ENCODE peak calls at places on chromosomes 13 and 19, in four cellular contexts. V, T, I and K are unnamed samples.

GRCh38 chr19:12983561-12984142 is 11.6 kb upstream of the NFIX start:
- DNase-seq in V (peak; percentile 91), T (peak; percentile 86), I (peak; percentile 85), K (peak; percentile 94)

GRCh38 chr19:964116-964520 is 20.0 kb upstream of the WDR18 start:
- DNase-seq in V (no peak), T (no peak), I (no peak), K (no peak)

GRCh38 chr19:37867831-37868230 is 38.6 kb downstream of the WDR87 start:
- DNase-seq in V (no peak), T (no peak), I (no peak), K (no peak)

GRCh38 chr19:54541712-54542111 is 31.9 kb upstream of the LILRA2 start:
- DNase-seq in V (no peak), T (no peak), I (no peak), K (no peak)

GRCh38 chr13:31827707-31828106 is 88.4 kb downstream of the RXFP2 start:
- DNase-seq in V (no peak), T (no peak), I (no peak), K (no peak)

GRCh38 chr19:54209058-54209747 is 8.5 kb downstream of the RPS9 start:
- DNase-seq in V (no peak), T (no peak), I (no peak), K (peak; percentile 83)

GRCh38 chr19:13315495-13315894 is 165.3 kb downstream of the IER2 start:
- DNase-seq in V (no peak), T (no peak), I (no peak), K (no peak)

GRCh38 chr13:24802074-24802473 is 38.1 kb downstream of the RNF17 start:
- DNase-seq in V (no peak), T (no peak), I (no peak), K (no peak)

GRCh38 chr13:103431880-103432279 is 365.7 kb upstream of the SLC10A2 start:
- DNase-seq in V (no peak), T (no peak), I (no peak), K (no peak)

GRCh38 chr13:31807090-31807541 is 67.8 kb downstream of the RXFP2 start:
- DNase-seq in V (no peak), T (no peak), I (no peak), K (no peak)

GRCh38 chr19:53982056-53982455 is 9.4 kb upstream of the CACNG6 start:
- DNase-seq in V (no peak), T (no peak), I (no peak), K (no peak)

GRCh38 chr13:111007209-111007608 is 92.3 kb upstream of the ANKRD10 start:
- DNase-seq in V (no peak), T (no peak), I (no peak), K (no peak)

GRCh38 chr19:4375164-4375619 is 25.2 kb downstream of the SH3GL1 start:
- DNase-seq in V (peak; percentile 78), T (peak; percentile 71), I (no peak), K (no peak)

GRCh38 chr19:34837262-34837661 is 64.2 kb upstream of the ZNF599 start:
- DNase-seq in V (no peak), T (peak; percentile 25), I (no peak), K (peak; percentile 30)

GRCh38 chr19:13906525-13906904 is 514 bp downstream of the CC2D1A start:
- DNase-seq in V (no peak), T (peak; percentile 63), I (no peak), K (no peak)

GRCh38 chr13:79450110-79450509 is 30.8 kb upstream of the NDFIP2 start:
- DNase-seq in V (no peak), T (no peak), I (no peak), K (no peak)

GRCh38 chr13:110557610-110558305 is 3.8 kb downstream of the RAB20 start:
- DNase-seq in V (peak; percentile 56), T (peak; percentile 76), I (no peak), K (peak; percentile 77)

GRCh38 chr13:94232956-94233355 is 246.5 kb downstream of the DCT start:
- DNase-seq in V (no peak), T (no peak), I (no peak), K (no peak)

GRCh38 chr19:24033962-24034342 is 53.0 kb upstream of the ZNF254 start:
- DNase-seq in V (peak; percentile 75), T (peak; percentile 60), I (peak; percentile 13), K (no peak)

GRCh38 chr19:38266070-38266469 is 1.7 kb downstream of the SPINT2 start:
- DNase-seq in V (no peak), T (no peak), I (no peak), K (no peak)

GRCh38 chr13:46655727-46656180 is 102.8 kb downstream of the LRCH1 start:
- DNase-seq in V (no peak), T (peak; percentile 59), I (no peak), K (no peak)

GRCh38 chr13:39957868-39958676 is 302.6 kb downstream of the COG6 start:
- DNase-seq in V (no peak), T (no peak), I (no peak), K (no peak)

GRCh38 chr13:45073809-45074208 is 46.5 kb upstream of the GTF2F2 start:
- DNase-seq in V (no peak), T (no peak), I (no peak), K (no peak)

GRCh38 chr19:35585844-35586243 is at the start of gene PMIS2:
- DNase-seq in V (no peak), T (no peak), I (no peak), K (no peak)

GRCh38 chr19:19461306-19461670 is 54.1 kb downstream of the TSSK6 start:
- DNase-seq in V (no peak), T (no peak), I (no peak), K (no peak)

GRCh38 chr19:10961073-10961762 is 388 bp downstream of the SMARCA4 start:
- DNase-seq in V (peak; percentile 76), T (peak; percentile 61), I (no peak), K (no peak)
- TF ChIP-seq POLR2A in V (no peak), T (no peak), I (no peak), K (no peak)

GRCh38 chr19:8423821-8424223 is 10.7 kb downstream of the MARCHF2 start:
- DNase-seq in V (peak; percentile 98), T (peak; percentile 89), I (no peak), K (peak; percentile 84)
- TF ChIP-seq POLR2AphosphoS5 in V (peak; percentile 90), T (peak; percentile 73), I (no peak), K (peak; percentile 66)

GRCh38 chr19:6772028-6772865 is at the start of gene VAV1:
- DNase-seq in V (no peak), T (peak; percentile 63), I (peak; percentile 93), K (peak; percentile 97)
- TF ChIP-seq POLR2A in V (no peak), T (no peak), I (peak; percentile 89), K (peak; percentile 86)

GRCh38 chr13:90089051-90089450 is 1258.4 kb upstream of the MIR17HG start:
- DNase-seq in V (no peak), T (no peak), I (no peak), K (no peak)

DNA sequence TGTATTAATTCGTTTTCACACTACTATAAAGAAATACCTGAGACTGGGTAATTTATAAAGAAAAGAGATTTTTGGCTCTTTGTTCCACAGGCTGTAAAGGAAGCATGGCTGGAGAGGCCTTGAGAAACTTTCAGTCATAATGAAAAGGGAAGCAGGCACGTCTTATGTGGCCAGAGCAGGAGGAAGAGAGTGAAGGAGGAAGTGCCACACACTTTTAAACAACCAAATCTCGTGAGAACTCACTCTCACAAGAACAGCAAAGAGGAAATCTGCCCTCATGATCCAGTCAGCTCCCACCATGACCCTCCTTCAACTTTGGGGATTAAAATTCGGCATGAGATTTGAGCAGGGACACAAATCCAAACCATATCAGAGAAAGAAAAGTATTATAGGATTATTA is 1255.9 kb upstream of the MIR17HG start:
- DNase-seq in V (no peak), T (no peak), I (no peak), K (no peak)
- TF ChIP-seq POLR2AphosphoS5 in V (no peak), T (no peak), I (no peak), K (no peak)

DNA sequence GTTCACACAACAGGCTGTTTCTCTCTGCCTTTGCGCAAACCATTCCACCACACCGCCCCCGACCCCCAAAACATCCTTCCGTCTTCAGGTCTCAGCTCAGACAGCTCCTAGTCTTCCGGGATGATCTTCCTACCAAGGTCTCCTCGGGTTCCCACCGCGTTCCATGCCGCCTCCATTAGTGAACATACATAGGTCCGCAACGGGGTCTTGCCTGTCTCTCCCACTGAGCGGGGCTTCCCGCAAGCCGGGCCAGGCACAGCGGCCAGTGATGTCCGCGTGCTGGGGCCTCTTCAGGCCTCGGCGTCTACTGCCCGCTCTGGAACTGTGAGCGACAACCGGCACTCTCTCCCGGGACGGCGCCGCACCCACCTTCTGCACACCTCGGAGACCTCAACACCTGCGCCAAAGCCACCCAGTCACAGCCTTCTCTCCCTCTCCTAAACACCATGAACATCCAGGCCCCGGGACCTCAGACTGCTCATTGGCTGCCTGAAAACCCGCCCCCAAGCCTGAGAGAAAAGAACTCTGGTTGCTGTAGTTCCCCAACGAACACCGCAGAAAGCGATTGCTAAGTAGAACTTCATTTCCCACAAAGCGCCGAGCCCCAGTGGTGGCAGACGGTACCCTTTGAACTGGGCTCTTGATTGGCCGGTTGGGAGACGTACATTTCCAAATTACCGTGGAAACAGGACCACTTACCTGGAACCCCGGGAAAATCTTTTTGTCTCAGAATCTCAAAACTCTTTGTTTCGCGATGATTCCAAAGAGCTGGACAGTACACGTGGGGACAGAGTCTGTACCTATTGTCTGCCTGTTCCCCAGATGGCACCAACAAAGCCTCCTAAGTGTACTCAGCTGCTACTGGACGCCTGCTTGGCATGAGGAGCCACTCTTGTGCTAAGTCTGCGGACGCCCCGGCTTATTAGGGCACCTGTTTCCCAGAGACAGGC is 9.5 kb downstream of the DYRK1B start:
- DNase-seq in V (peak; percentile 96), T (peak; percentile 92), I (peak; percentile 89), K (peak; percentile 94)
- TF ChIP-seq POLR2A in V (no peak), T (peak; percentile 32), I (peak; percentile 66), K (no peak)

DNA sequence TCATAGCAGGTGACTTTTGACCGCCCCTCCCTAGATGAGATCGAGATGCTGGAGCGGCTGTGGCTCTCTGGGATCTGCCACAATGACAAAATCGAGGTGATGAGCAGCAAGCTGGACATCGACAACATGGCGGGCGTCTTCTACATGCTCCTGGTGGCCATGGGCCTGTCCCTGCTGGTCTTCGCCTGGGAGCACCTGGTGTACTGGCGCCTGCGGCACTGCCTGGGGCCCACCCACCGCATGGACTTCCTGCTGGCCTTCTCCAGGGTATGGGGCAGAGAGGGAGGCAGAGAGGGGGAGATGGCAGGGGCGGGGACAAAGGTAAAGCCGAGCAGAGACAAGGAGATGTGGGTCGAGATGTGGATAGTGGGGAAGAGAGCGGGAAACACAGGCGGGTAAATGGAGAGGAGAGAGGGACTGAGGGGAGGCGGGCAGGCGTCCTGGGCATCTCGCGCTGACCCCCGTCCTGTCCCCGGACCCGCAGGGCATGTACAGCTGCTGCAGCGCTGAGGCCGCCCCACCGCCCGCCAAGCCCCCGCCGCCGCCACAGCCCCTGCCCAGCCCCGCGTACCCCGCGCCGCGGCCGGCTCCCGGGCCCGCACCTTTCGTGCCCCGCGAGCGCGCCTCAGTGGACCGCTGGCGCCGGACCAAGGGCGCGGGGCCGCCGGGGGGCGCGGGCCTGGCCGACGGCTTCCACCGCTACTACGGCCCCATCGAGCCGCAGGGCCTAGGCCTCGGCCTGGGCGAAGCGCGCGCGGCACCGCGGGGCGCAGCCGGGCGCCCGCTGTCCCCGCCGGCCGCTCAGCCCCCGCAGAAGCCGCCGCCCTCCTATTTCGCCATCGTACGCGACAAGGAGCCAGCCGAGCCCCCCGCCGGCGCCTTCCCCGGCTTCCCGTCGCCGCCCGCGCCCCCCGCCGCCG is 3.4 kb upstream of the GRWD1 start:
- DNase-seq in V (no peak), T (no peak), I (no peak), K (no peak)
- TF ChIP-seq POLR2AphosphoS5 in V (no peak), T (no peak), I (no peak), K (no peak)

GRCh38 chr19:45075215-45076028 is 856 bp downstream of the ZNF296 start:
- DNase-seq in V (peak; percentile 78), T (peak; percentile 88), I (peak; percentile 95), K (peak; percentile 98)
- TF ChIP-seq POLR2A in V (peak; percentile 27), T (no peak), I (no peak), K (peak; percentile 20)